ENCODE peak calls at places on chromosomes 2 and 18, in four cellular contexts. One of them, this sample, is unnamed.

GRCh38 chr2:290090-290722 is 2.3 kb upstream of the ALKAL2 start:
- DNase-seq in fibroblast of lung: peak; percentile 73
- DNase-seq in left ventricle myocardium inferior: peak; percentile 62
- DNase-seq in T-helper 17 cell: no peak
- DNase-seq in this sample: peak; percentile 72

GRCh38 chr2:171185941-171186340 is 25.2 kb upstream of the TLK1 start:
- DNase-seq in left ventricle myocardium inferior: no peak
- DNase-seq in T-helper 17 cell: no peak
- DNase-seq in fibroblast of lung: peak; percentile 86
- DNase-seq in this sample: no peak

GRCh38 chr2:173076557-173077345 is 1.1 kb downstream of the MAP3K20 start:
- DNase-seq in left ventricle myocardium inferior: peak; percentile 52
- DNase-seq in T-helper 17 cell: peak; percentile 12
- DNase-seq in fibroblast of lung: peak; percentile 54
- DNase-seq in this sample: peak; percentile 71

GRCh38 chr2:100949377-100949776 is 52.7 kb upstream of the RPL31 start:
- DNase-seq in T-helper 17 cell: no peak
- DNase-seq in fibroblast of lung: no peak
- DNase-seq in left ventricle myocardium inferior: no peak
- DNase-seq in this sample: no peak

GRCh38 chr2:48173141-48173540 is 266.8 kb upstream of the FBXO11 start:
- DNase-seq in fibroblast of lung: no peak
- DNase-seq in T-helper 17 cell: no peak
- DNase-seq in left ventricle myocardium inferior: no peak
- DNase-seq in this sample: no peak

GRCh38 chr2:149808556-149808955 is 221.0 kb upstream of the MMADHC start:
- DNase-seq in left ventricle myocardium inferior: no peak
- DNase-seq in fibroblast of lung: peak; percentile 32
- DNase-seq in T-helper 17 cell: no peak
- DNase-seq in this sample: no peak

GRCh38 chr2:11976090-11976489 is 229.7 kb downstream of the LPIN1 start:
- DNase-seq in T-helper 17 cell: no peak
- DNase-seq in left ventricle myocardium inferior: no peak
- DNase-seq in fibroblast of lung: no peak
- DNase-seq in this sample: no peak

GRCh38 chr2:126898636-126899035 is at the start of gene TEX51:
- DNase-seq in T-helper 17 cell: no peak
- DNase-seq in fibroblast of lung: no peak
- DNase-seq in left ventricle myocardium inferior: no peak
- DNase-seq in this sample: no peak

GRCh38 chr2:168457177-168457905 is 1.3 kb downstream of the CERS6 start:
- DNase-seq in fibroblast of lung: no peak
- DNase-seq in T-helper 17 cell: no peak
- DNase-seq in left ventricle myocardium inferior: no peak
- DNase-seq in this sample: no peak

GRCh38 chr18:50401888-50402287 is 27.0 kb downstream of the SKA1 start:
- DNase-seq in fibroblast of lung: peak; percentile 9
- DNase-seq in T-helper 17 cell: no peak
- DNase-seq in left ventricle myocardium inferior: peak; percentile 49
- DNase-seq in this sample: no peak

GRCh38 chr2:75577280-75577679 is 16.5 kb upstream of the EVA1A start:
- DNase-seq in fibroblast of lung: no peak
- DNase-seq in left ventricle myocardium inferior: no peak
- DNase-seq in T-helper 17 cell: no peak
- DNase-seq in this sample: no peak

GRCh38 chr2:173218331-173219056 is 136.2 kb upstream of the CDCA7 start:
- DNase-seq in T-helper 17 cell: no peak
- DNase-seq in left ventricle myocardium inferior: no peak
- DNase-seq in fibroblast of lung: no peak
- DNase-seq in this sample: no peak

GRCh38 chr2:33451214-33451613 is 25.2 kb upstream of the RASGRP3 start:
- DNase-seq in T-helper 17 cell: no peak
- DNase-seq in fibroblast of lung: no peak
- DNase-seq in left ventricle myocardium inferior: no peak
- DNase-seq in this sample: no peak

GRCh38 chr18:48935433-48935774 is 15.4 kb downstream of the SMAD7 start:
- DNase-seq in fibroblast of lung: no peak
- DNase-seq in T-helper 17 cell: no peak
- DNase-seq in left ventricle myocardium inferior: no peak
- DNase-seq in this sample: no peak

GRCh38 chr2:8352300-8352699 is 329.6 kb upstream of the ID2 start:
- DNase-seq in fibroblast of lung: peak; percentile 4
- DNase-seq in T-helper 17 cell: no peak
- DNase-seq in left ventricle myocardium inferior: no peak
- DNase-seq in this sample: no peak

GRCh38 chr2:230798769-230799399 is 65.9 kb upstream of the ITM2C start:
- DNase-seq in T-helper 17 cell: no peak
- DNase-seq in fibroblast of lung: peak; percentile 43
- DNase-seq in left ventricle myocardium inferior: no peak
- DNase-seq in this sample: no peak

GRCh38 chr2:125516496-125517109 is 1139.4 kb upstream of the GYPC start:
- DNase-seq in left ventricle myocardium inferior: no peak
- DNase-seq in T-helper 17 cell: no peak
- DNase-seq in fibroblast of lung: no peak
- DNase-seq in this sample: no peak

GRCh38 chr18:11860594-11861450 is 9.6 kb downstream of the CHMP1B start:
- DNase-seq in left ventricle myocardium inferior: no peak
- DNase-seq in fibroblast of lung: no peak
- DNase-seq in T-helper 17 cell: no peak
- DNase-seq in this sample: no peak

GRCh38 chr2:233832869-233833812 is 21.2 kb downstream of the HJURP start:
- DNase-seq in T-helper 17 cell: no peak
- DNase-seq in fibroblast of lung: peak; percentile 69
- DNase-seq in left ventricle myocardium inferior: no peak
- DNase-seq in this sample: peak; percentile 56

GRCh38 chr18:49721981-49722380 is 91.4 kb downstream of the ACAA2 start:
- DNase-seq in T-helper 17 cell: no peak
- DNase-seq in fibroblast of lung: peak; percentile 59
- DNase-seq in left ventricle myocardium inferior: no peak
- DNase-seq in this sample: no peak

GRCh38 chr2:214587442-214587841 is 176.6 kb downstream of the VWC2L start:
- DNase-seq in left ventricle myocardium inferior: no peak
- DNase-seq in T-helper 17 cell: no peak
- DNase-seq in fibroblast of lung: no peak
- DNase-seq in this sample: no peak

GRCh38 chr2:238787507-238787906 is 60.4 kb upstream of the TWIST2 start:
- DNase-seq in fibroblast of lung: no peak
- DNase-seq in left ventricle myocardium inferior: no peak
- DNase-seq in T-helper 17 cell: no peak
- DNase-seq in this sample: no peak

GRCh38 chr18:44680271-44681038 is at the start of gene SETBP1:
- DNase-seq in left ventricle myocardium inferior: peak; percentile 66
- DNase-seq in fibroblast of lung: peak; percentile 61
- DNase-seq in T-helper 17 cell: peak; percentile 11
- DNase-seq in this sample: peak; percentile 81

GRCh38 chr2:238021327-238021726 is 39.5 kb upstream of the SCLY start:
- DNase-seq in left ventricle myocardium inferior: no peak
- DNase-seq in fibroblast of lung: peak; percentile 20
- DNase-seq in T-helper 17 cell: no peak
- DNase-seq in this sample: no peak

GRCh38 chr2:23693606-23693951 is 233.3 kb downstream of the ATAD2B start:
- DNase-seq in fibroblast of lung: no peak
- DNase-seq in T-helper 17 cell: no peak
- DNase-seq in left ventricle myocardium inferior: no peak
- DNase-seq in this sample: no peak

GRCh38 chr2:200737585-200737984 is 74.1 kb upstream of the BZW1 start:
- DNase-seq in left ventricle myocardium inferior: no peak
- DNase-seq in fibroblast of lung: no peak
- DNase-seq in T-helper 17 cell: no peak
- DNase-seq in this sample: no peak

GRCh38 chr18:14919666-14920065 is 171.7 kb downstream of the ANKRD30B start:
- DNase-seq in fibroblast of lung: no peak
- DNase-seq in T-helper 17 cell: no peak
- DNase-seq in left ventricle myocardium inferior: no peak
- DNase-seq in this sample: no peak

GRCh38 chr2:40551081-40551480 is 99.2 kb upstream of the SLC8A1 start:
- DNase-seq in left ventricle myocardium inferior: no peak
- DNase-seq in T-helper 17 cell: no peak
- DNase-seq in fibroblast of lung: no peak
- DNase-seq in this sample: no peak

GRCh38 chr2:200616193-200616592 is 30.4 kb downstream of the AOX1 start:
- DNase-seq in T-helper 17 cell: no peak
- DNase-seq in left ventricle myocardium inferior: no peak
- DNase-seq in fibroblast of lung: no peak
- DNase-seq in this sample: no peak

GRCh38 chr2:19360266-19360665 is 1.8 kb upstream of the OSR1 start:
- DNase-seq in T-helper 17 cell: no peak
- DNase-seq in fibroblast of lung: no peak
- DNase-seq in left ventricle myocardium inferior: no peak
- DNase-seq in this sample: no peak

GRCh38 chr2:122515731-122516130 is 760.3 kb downstream of the TSN start:
- DNase-seq in T-helper 17 cell: no peak
- DNase-seq in fibroblast of lung: no peak
- DNase-seq in left ventricle myocardium inferior: no peak
- DNase-seq in this sample: no peak

GRCh38 chr2:101811226-101812015 is 113.9 kb downstream of the MAP4K4 start:
- DNase-seq in T-helper 17 cell: no peak
- DNase-seq in left ventricle myocardium inferior: no peak
- DNase-seq in fibroblast of lung: peak; percentile 39
- DNase-seq in this sample: no peak

GRCh38 chr2:200650195-200650594 is 64.4 kb downstream of the AOX1 start:
- DNase-seq in fibroblast of lung: peak; percentile 41
- DNase-seq in left ventricle myocardium inferior: no peak
- DNase-seq in T-helper 17 cell: no peak
- DNase-seq in this sample: no peak

GRCh38 chr2:23940976-23941605 is 828 bp downstream of the UBXN2A start:
- DNase-seq in T-helper 17 cell: no peak
- DNase-seq in left ventricle myocardium inferior: no peak
- DNase-seq in fibroblast of lung: peak; percentile 53
- DNase-seq in this sample: no peak

GRCh38 chr2:131130298-131130596 is 25.1 kb downstream of the PLEKHB2 start:
- DNase-seq in left ventricle myocardium inferior: no peak
- DNase-seq in T-helper 17 cell: no peak
- DNase-seq in fibroblast of lung: no peak
- DNase-seq in this sample: no peak